ENCODE peak calls at places on chromosomes 3 and 15, in four cellular contexts. G is H1, T is GM12878, M is HepG2. K is an unnamed sample. For H3K4me1, the result is how much of the 10 kb centered on the place peaks cover.

GRCh38 chr15:78225783-78226541 is 8.4 kb downstream of the ACSBG1 start:
- DNase-seq in M (no peak), G (no peak), T (peak), K (no peak)

GRCh38 chr3:105979961-105980360 is 111.1 kb upstream of the CBLB start:
- DNase-seq in G (no peak), T (no peak), M (no peak), K (no peak)

GRCh38 chr3:155809181-155809580 is 3.1 kb upstream of the C3orf33 start:
- DNase-seq in M (no peak), G (no peak), T (no peak), K (no peak)

GRCh38 chr3:180870008-180870733 is 42.3 kb upstream of the FXR1 start:
- DNase-seq in T (no peak), M (no peak), G (peak), K (no peak)

GRCh38 chr15:90851945-90852344 is 16.4 kb upstream of the FURIN start:
- DNase-seq in T (no peak), M (no peak), G (no peak), K (no peak)

GRCh38 chr3:78978037-78978436 is 789.8 kb downstream of the ROBO1 start:
- DNase-seq in M (peak), G (no peak), T (no peak), K (no peak)

GRCh38 chr15:84955089-84955848 is 26.4 kb upstream of the PDE8A start:
- DNase-seq in T (no peak), M (peak), G (no peak), K (peak)

GRCh38 chr3:129563332-129563731 is 20.4 kb downstream of the H1-8 start:
- DNase-seq in G (no peak), M (no peak), T (no peak), K (no peak)

GRCh38 chr3:187661267-187661666 is 8.9 kb downstream of the SST start:
- DNase-seq in T (no peak), M (no peak), G (no peak), K (no peak)

GRCh38 chr3:196942915-196943277 is 568 bp upstream of the NCBP2 start:
- DNase-seq in M (no peak), G (no peak), T (no peak), K (no peak)

GRCh38 chr3:197027896-197028710 is 1.5 kb downstream of the MELTF start:
- DNase-seq in G (no peak), T (no peak), M (no peak), K (no peak)

GRCh38 chr3:11522398-11522715 is 121.4 kb downstream of the VGLL4 start:
- DNase-seq in G (no peak), M (no peak), T (no peak), K (no peak)

GRCh38 chr15:42133892-42134502 is 22.4 kb downstream of the PLA2G4F start:
- DNase-seq in M (peak), G (peak), T (no peak), K (peak)
- TF ChIP-seq ZNF274 in M (no peak), G (no peak), T (no peak), K (no peak)

DNA sequence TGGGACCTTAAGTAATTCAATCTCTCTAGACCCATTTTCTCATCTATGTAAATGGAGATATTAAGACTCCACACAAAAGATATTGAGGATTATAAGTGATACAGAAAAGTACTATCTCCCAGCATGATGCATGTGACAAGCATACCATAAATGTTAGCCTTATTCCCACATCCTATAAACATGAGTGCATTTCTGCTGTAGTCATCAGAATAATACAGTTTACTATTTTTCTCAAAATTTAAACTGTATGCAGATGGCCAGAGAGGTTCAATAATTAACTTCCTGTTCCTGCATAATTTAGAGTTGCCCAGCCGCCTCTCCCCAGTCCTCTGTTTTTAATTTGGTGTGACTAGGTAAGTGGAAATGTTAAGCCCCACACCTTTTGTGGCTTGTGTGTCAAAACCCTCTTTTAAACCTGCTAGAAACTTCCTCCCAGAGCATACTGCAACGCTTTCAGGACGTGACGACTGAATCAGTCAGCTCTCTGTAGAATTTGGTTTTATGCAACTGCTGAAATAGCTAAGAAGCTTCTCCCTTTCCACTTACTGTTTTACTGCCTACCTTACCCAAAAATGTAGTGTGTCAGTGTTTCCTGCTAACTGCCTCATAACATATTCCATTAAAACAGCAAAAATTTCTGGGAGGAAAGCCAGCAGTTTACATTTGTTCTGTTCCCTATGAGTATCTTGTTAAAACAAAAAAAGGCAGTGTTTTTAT is 1037.8 kb downstream of the EPHA3 start:
- DNase-seq in G (no peak), M (no peak), T (no peak), K (no peak)
- TF ChIP-seq SUZ12 in G (no peak), M (no peak), T (no peak), K (no peak)

GRCh38 chr3:46925585-46925934 is 48.0 kb downstream of the PTH1R start:
- DNase-seq in T (no peak), G (no peak), M (no peak), K (no peak)

GRCh38 chr3:46927718-46928073 is 48.8 kb downstream of the CCDC12 start:
- DNase-seq in T (no peak), G (no peak), M (no peak), K (no peak)

GRCh38 chr3:46926039-46926438 is 48.5 kb downstream of the PTH1R start:
- DNase-seq in G (no peak), M (no peak), T (no peak), K (no peak)

GRCh38 chr3:46926871-46927717 is 49.5 kb downstream of the CCDC12 start:
- DNase-seq in G (no peak), M (no peak), T (peak), K (no peak)

DNA sequence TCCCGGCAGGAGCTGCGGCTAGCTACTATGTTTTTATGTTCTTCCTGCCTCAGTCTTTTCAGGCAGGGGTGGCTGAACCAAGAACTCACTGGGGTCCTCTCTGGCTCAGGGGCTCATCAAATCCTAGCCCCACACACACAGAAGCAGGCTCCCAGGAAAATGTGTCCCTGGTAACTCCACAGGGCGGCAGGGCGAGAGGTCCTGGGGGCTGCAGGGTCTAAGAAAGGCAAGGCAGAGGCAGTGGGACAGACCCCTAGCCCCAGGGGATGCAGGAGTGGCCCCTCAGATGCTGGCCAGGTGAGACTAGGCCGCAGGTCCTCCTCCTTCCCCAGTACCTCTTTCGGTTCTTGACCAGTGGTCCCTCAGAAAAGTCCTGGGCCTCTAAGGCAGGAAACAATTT is 48.9 kb downstream of the PTH1R start:
- DNase-seq in T (no peak), G (no peak), M (no peak), K (no peak)
- H3K4me1 ChIP-seq in T (half or more), G (under half), M (under half), K (under half)

DNA sequence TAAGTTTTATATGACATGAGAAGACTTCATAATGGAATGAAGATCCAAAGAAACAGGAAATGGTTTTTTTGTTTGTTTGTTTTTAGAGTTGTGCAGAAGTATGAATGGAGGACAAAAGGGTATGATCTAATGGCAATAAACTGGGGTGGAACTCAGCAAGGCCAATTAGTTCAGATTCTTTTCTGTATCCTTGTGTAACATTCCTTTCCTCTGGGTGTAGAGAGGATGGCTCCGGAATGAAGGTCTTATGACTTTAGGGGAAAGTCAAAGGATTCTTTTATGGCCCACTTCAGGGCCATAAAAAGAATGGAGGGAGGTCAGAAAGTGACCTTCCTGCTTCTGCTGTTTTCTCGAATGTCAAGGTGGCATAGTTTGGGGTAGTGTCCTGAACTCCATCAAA is 152.6 kb downstream of the DPH6 start:
- DNase-seq in G (no peak), T (no peak), M (no peak), K (no peak)
- TF ChIP-seq ZNF274 in G (no peak), T (no peak), M (no peak), K (no peak)

DNA sequence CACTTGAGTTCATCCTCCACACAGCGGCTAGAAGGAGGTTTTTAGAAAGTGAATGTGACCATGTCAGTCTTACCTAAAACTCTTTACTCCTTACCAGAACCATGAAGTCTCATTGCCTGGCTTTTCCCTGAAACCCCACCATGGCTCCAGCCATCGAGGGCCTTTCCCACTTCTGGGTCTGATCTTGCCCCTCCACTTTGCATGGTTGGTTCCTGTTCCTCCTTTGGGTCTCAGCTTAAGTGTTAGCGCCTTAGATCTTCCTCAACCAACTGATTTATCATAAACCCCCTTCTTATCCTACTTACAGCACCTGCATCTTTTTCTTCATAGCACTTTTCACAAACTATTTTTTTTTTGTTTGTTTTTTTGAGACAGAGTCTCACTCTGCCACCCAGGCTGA is 45.9 kb upstream of the ULK4 start:
- DNase-seq in T (no peak), G (no peak), M (no peak), K (no peak)
- TF ChIP-seq SUZ12 in T (no peak), G (no peak), M (no peak), K (no peak)

DNA sequence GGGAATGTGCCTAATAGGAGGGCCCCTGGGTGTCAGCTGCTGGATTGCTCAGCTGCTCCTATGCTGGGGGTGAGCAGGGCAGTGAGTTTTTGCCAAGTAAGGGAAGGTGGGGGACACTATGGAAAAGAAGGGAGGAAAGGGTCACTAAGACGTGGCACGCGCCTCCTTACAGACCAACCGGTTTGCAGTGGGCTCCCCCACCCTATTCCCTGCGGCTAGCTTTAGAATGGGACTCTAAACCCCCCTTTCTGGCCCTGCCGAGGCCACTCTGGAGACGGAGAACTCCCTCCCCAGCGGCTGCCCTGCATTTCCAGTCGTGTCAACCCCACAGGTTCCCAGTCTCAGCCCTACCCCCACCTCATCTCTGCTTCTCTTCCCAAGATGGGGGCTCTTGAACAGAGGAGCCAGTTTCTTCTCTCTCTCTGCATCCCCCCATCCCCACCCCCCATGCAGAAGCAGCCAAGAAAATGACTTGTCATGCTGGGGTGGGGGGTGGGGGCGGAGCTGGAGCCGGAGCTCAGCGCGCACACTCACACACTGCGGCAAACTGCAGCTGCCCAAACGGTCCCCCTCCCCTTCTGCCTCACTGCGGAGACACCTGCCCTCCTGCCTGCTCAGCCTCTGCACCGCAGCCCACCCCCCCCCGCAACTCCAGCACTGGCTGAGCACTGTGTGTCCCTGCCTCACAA is 809 bp downstream of the MAP1A start:
- DNase-seq in M (no peak), G (no peak), T (no peak), K (no peak)
- H3K4me1 ChIP-seq in M (under half), G (under half), T (under half), K (under half)

DNA sequence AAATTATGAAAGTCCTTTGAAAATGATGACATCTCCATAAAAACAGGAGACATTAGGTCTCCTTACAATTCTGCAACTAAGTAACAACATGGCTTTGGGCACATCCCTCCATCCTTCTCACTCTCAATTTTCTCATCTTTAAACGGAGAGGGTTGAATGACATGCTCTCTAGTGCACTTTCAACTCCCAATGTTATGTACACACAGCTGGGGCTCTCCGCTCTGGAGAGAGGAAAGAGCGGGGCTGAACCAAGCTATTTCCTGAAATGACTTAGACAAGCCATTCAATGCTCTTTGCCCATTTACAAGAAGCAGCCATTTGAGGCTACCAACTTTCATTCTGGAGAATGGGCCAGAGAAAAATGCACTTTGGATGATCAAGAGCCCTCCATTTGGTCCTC is 144.2 kb upstream of the BNIP2 start:
- DNase-seq in T (no peak), G (no peak), M (no peak), K (no peak)
- TF ChIP-seq ZNF274 in T (no peak), G (no peak), M (no peak), K (no peak)

GRCh38 chr15:70494861-70495571 is 268.3 kb downstream of the UACA start:
- DNase-seq in T (no peak), G (no peak), M (peak), K (no peak)
- TF ChIP-seq SUZ12 in T (no peak), G (no peak), M (no peak), K (no peak)

DNA sequence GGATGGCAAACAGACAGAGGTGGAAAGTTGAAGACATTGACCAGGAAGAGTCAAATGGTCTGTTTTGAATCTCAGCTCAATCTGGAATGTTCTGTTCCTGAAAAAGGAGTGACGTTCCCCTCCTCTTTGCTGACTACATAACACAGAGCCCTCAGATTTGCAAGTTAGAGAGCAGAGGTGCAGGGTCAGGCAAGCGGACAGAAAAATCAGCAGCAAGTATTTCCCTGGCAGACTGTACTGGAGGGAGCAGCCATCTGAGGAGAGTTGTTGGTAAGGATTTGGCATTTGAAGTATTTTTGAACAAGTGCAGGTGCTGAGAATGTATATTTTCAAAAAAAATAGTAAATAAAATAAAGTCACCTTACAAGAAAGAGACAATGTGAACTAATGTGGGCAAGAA is 17.6 kb downstream of the ZNF80 start:
- DNase-seq in M (no peak), G (no peak), T (no peak), K (no peak)
- H3K4me1 ChIP-seq in M (under half), G (under half), T (under half), K (under half)

GRCh38 chr3:53164911-53165310 is 3.9 kb downstream of the PRKCD start:
- DNase-seq in M (no peak), G (no peak), T (no peak), K (no peak)

GRCh38 chr3:53161345-53161819 is 373 bp downstream of the PRKCD start:
- DNase-seq in T (no peak), G (no peak), M (no peak), K (no peak)

GRCh38 chr3:53163459-53164387 is 2.7 kb downstream of the PRKCD start:
- DNase-seq in M (no peak), G (no peak), T (no peak), K (no peak)

GRCh38 chr3:53161820-53162671 is 1.0 kb downstream of the PRKCD start:
- DNase-seq in M (no peak), G (no peak), T (no peak), K (no peak)

GRCh38 chr3:53162672-53163458 is 1.9 kb downstream of the PRKCD start:
- DNase-seq in G (no peak), M (no peak), T (no peak), K (no peak)
- TF ChIP-seq ZNF274 in G (no peak), M (no peak), T (no peak), K (no peak)